ENCODE peak calls at places on chromosomes 4 and X, in six cellular contexts. One of them, this sample, is unnamed.

GRCh38 chrX:81414630-81415029 is 212.7 kb downstream of the SH3BGRL start:
- DNase-seq in activated naive CD8-positive, alpha-beta T cell treated with anti-CD3 and anti-CD28 coated beads, Interleukin-2, amount 50 U/mL, for 24 hours: no peak
- DNase-seq in B cell: no peak
- DNase-seq in CD4-positive, alpha-beta T cell: no peak
- DNase-seq in RKO: peak; percentile 39
- DNase-seq in neural progenitor cell: no peak
- DNase-seq in this sample: peak; percentile 11

GRCh38 chr4:111519683-111520082 is 625.6 kb upstream of the FAM241A start:
- DNase-seq in activated naive CD8-positive, alpha-beta T cell treated with anti-CD3 and anti-CD28 coated beads, Interleukin-2, amount 50 U/mL, for 24 hours: no peak
- DNase-seq in B cell: no peak
- DNase-seq in CD4-positive, alpha-beta T cell: no peak
- DNase-seq in RKO: no peak
- DNase-seq in neural progenitor cell: peak; percentile 15
- DNase-seq in this sample: no peak

GRCh38 chr4:168509786-168510185 is 12.9 kb downstream of the PALLD start:
- DNase-seq in activated naive CD8-positive, alpha-beta T cell treated with anti-CD3 and anti-CD28 coated beads, Interleukin-2, amount 50 U/mL, for 24 hours: peak; percentile 23
- DNase-seq in B cell: no peak
- DNase-seq in CD4-positive, alpha-beta T cell: no peak
- DNase-seq in RKO: no peak
- DNase-seq in neural progenitor cell: no peak
- DNase-seq in this sample: no peak

GRCh38 chrX:31268359-31268758 is 196.5 kb upstream of the FTHL17 start:
- DNase-seq in activated naive CD8-positive, alpha-beta T cell treated with anti-CD3 and anti-CD28 coated beads, Interleukin-2, amount 50 U/mL, for 24 hours: no peak
- DNase-seq in B cell: no peak
- DNase-seq in CD4-positive, alpha-beta T cell: no peak
- DNase-seq in RKO: no peak
- DNase-seq in neural progenitor cell: peak; percentile 22
- DNase-seq in this sample: no peak

GRCh38 chrX:78327370-78328048 is at the start of gene CYSLTR1:
- DNase-seq in activated naive CD8-positive, alpha-beta T cell treated with anti-CD3 and anti-CD28 coated beads, Interleukin-2, amount 50 U/mL, for 24 hours: no peak
- DNase-seq in B cell: peak; percentile 53
- DNase-seq in CD4-positive, alpha-beta T cell: no peak
- DNase-seq in RKO: no peak
- DNase-seq in neural progenitor cell: peak; percentile 1
- DNase-seq in this sample: no peak

GRCh38 chr4:163693211-163693610 is 198.7 kb downstream of the TMA16 start:
- DNase-seq in activated naive CD8-positive, alpha-beta T cell treated with anti-CD3 and anti-CD28 coated beads, Interleukin-2, amount 50 U/mL, for 24 hours: no peak
- DNase-seq in B cell: no peak
- DNase-seq in CD4-positive, alpha-beta T cell: no peak
- DNase-seq in RKO: no peak
- DNase-seq in neural progenitor cell: no peak
- DNase-seq in this sample: no peak

GRCh38 chrX:84865113-84865512 is 138.6 kb upstream of the APOOL start:
- DNase-seq in activated naive CD8-positive, alpha-beta T cell treated with anti-CD3 and anti-CD28 coated beads, Interleukin-2, amount 50 U/mL, for 24 hours: no peak
- DNase-seq in B cell: no peak
- DNase-seq in CD4-positive, alpha-beta T cell: no peak
- DNase-seq in RKO: no peak
- DNase-seq in neural progenitor cell: no peak
- DNase-seq in this sample: peak; percentile 66

GRCh38 chr4:1593458-1593857 is 90.7 kb downstream of the FAM53A start:
- DNase-seq in activated naive CD8-positive, alpha-beta T cell treated with anti-CD3 and anti-CD28 coated beads, Interleukin-2, amount 50 U/mL, for 24 hours: no peak
- DNase-seq in B cell: no peak
- DNase-seq in CD4-positive, alpha-beta T cell: no peak
- DNase-seq in RKO: no peak
- DNase-seq in neural progenitor cell: no peak
- DNase-seq in this sample: no peak

GRCh38 chr4:186643501-186644315 is 79.9 kb downstream of the FAT1 start:
- DNase-seq in activated naive CD8-positive, alpha-beta T cell treated with anti-CD3 and anti-CD28 coated beads, Interleukin-2, amount 50 U/mL, for 24 hours: no peak
- DNase-seq in B cell: no peak
- DNase-seq in CD4-positive, alpha-beta T cell: no peak
- DNase-seq in RKO: peak; percentile 64
- DNase-seq in neural progenitor cell: no peak
- DNase-seq in this sample: peak; percentile 70

GRCh38 chr4:151276787-151277557 is at the start of gene PRSS48:
- DNase-seq in activated naive CD8-positive, alpha-beta T cell treated with anti-CD3 and anti-CD28 coated beads, Interleukin-2, amount 50 U/mL, for 24 hours: peak; percentile 65
- DNase-seq in B cell: no peak
- DNase-seq in CD4-positive, alpha-beta T cell: peak; percentile 8
- DNase-seq in RKO: peak; percentile 14
- DNase-seq in neural progenitor cell: peak; percentile 84
- DNase-seq in this sample: peak; percentile 68

GRCh38 chr4:173524218-173525117 is 5.6 kb downstream of the HAND2 start:
- DNase-seq in activated naive CD8-positive, alpha-beta T cell treated with anti-CD3 and anti-CD28 coated beads, Interleukin-2, amount 50 U/mL, for 24 hours: no peak
- DNase-seq in B cell: no peak
- DNase-seq in CD4-positive, alpha-beta T cell: no peak
- DNase-seq in RKO: no peak
- DNase-seq in neural progenitor cell: no peak
- DNase-seq in this sample: no peak

GRCh38 chr4:94076498-94076897 is 131.2 kb upstream of the SMARCAD1 start:
- DNase-seq in activated naive CD8-positive, alpha-beta T cell treated with anti-CD3 and anti-CD28 coated beads, Interleukin-2, amount 50 U/mL, for 24 hours: no peak
- DNase-seq in B cell: no peak
- DNase-seq in CD4-positive, alpha-beta T cell: no peak
- DNase-seq in RKO: no peak
- DNase-seq in neural progenitor cell: no peak
- DNase-seq in this sample: peak; percentile 17

GRCh38 chr4:163748474-163748873 is 254.0 kb downstream of the TMA16 start:
- DNase-seq in activated naive CD8-positive, alpha-beta T cell treated with anti-CD3 and anti-CD28 coated beads, Interleukin-2, amount 50 U/mL, for 24 hours: no peak
- DNase-seq in B cell: no peak
- DNase-seq in CD4-positive, alpha-beta T cell: no peak
- DNase-seq in RKO: peak; percentile 34
- DNase-seq in neural progenitor cell: no peak
- DNase-seq in this sample: peak; percentile 8

GRCh38 chr4:76485450-76485849 is 50.4 kb downstream of the SHROOM3 start:
- DNase-seq in activated naive CD8-positive, alpha-beta T cell treated with anti-CD3 and anti-CD28 coated beads, Interleukin-2, amount 50 U/mL, for 24 hours: no peak
- DNase-seq in B cell: no peak
- DNase-seq in CD4-positive, alpha-beta T cell: no peak
- DNase-seq in RKO: no peak
- DNase-seq in neural progenitor cell: peak; percentile 40
- DNase-seq in this sample: peak; percentile 81

GRCh38 chr4:109408711-109409110 is 24.9 kb upstream of the SEC24B start:
- DNase-seq in activated naive CD8-positive, alpha-beta T cell treated with anti-CD3 and anti-CD28 coated beads, Interleukin-2, amount 50 U/mL, for 24 hours: no peak
- DNase-seq in B cell: no peak
- DNase-seq in CD4-positive, alpha-beta T cell: no peak
- DNase-seq in RKO: no peak
- DNase-seq in neural progenitor cell: no peak
- DNase-seq in this sample: no peak

GRCh38 chr4:8010618-8011017 is 71.0 kb upstream of the AFAP1 start:
- DNase-seq in activated naive CD8-positive, alpha-beta T cell treated with anti-CD3 and anti-CD28 coated beads, Interleukin-2, amount 50 U/mL, for 24 hours: no peak
- DNase-seq in B cell: no peak
- DNase-seq in CD4-positive, alpha-beta T cell: no peak
- DNase-seq in RKO: no peak
- DNase-seq in neural progenitor cell: peak; percentile 71
- DNase-seq in this sample: no peak

GRCh38 chrX:36218801-36219200 is 299.3 kb downstream of the CFAP47 start:
- DNase-seq in activated naive CD8-positive, alpha-beta T cell treated with anti-CD3 and anti-CD28 coated beads, Interleukin-2, amount 50 U/mL, for 24 hours: no peak
- DNase-seq in B cell: no peak
- DNase-seq in CD4-positive, alpha-beta T cell: no peak
- DNase-seq in RKO: no peak
- DNase-seq in neural progenitor cell: no peak
- DNase-seq in this sample: no peak

GRCh38 chr4:86338521-86338920 is 21.3 kb downstream of the MAPK10 start:
- DNase-seq in activated naive CD8-positive, alpha-beta T cell treated with anti-CD3 and anti-CD28 coated beads, Interleukin-2, amount 50 U/mL, for 24 hours: no peak
- DNase-seq in B cell: no peak
- DNase-seq in CD4-positive, alpha-beta T cell: no peak
- DNase-seq in RKO: no peak
- DNase-seq in neural progenitor cell: no peak
- DNase-seq in this sample: no peak

GRCh38 chr4:61468091-61468720 is 268.1 kb downstream of the ADGRL3 start:
- DNase-seq in activated naive CD8-positive, alpha-beta T cell treated with anti-CD3 and anti-CD28 coated beads, Interleukin-2, amount 50 U/mL, for 24 hours: no peak
- DNase-seq in B cell: no peak
- DNase-seq in CD4-positive, alpha-beta T cell: no peak
- DNase-seq in RKO: peak; percentile 78
- DNase-seq in neural progenitor cell: no peak
- DNase-seq in this sample: peak; percentile 79

GRCh38 chr4:107740381-107740780 is 20.3 kb upstream of the PAPSS1 start:
- DNase-seq in activated naive CD8-positive, alpha-beta T cell treated with anti-CD3 and anti-CD28 coated beads, Interleukin-2, amount 50 U/mL, for 24 hours: no peak
- DNase-seq in B cell: no peak
- DNase-seq in CD4-positive, alpha-beta T cell: no peak
- DNase-seq in RKO: no peak
- DNase-seq in neural progenitor cell: peak; percentile 24
- DNase-seq in this sample: peak; percentile 32

GRCh38 chrX:114611018-114611619 is 27.2 kb downstream of the HTR2C start:
- DNase-seq in activated naive CD8-positive, alpha-beta T cell treated with anti-CD3 and anti-CD28 coated beads, Interleukin-2, amount 50 U/mL, for 24 hours: peak; percentile 3
- DNase-seq in B cell: no peak
- DNase-seq in CD4-positive, alpha-beta T cell: no peak
- DNase-seq in RKO: peak; percentile 63
- DNase-seq in neural progenitor cell: peak; percentile 63
- DNase-seq in this sample: peak; percentile 76

GRCh38 chr4:37970702-37971101 is 10.5 kb downstream of the PTTG2 start:
- DNase-seq in activated naive CD8-positive, alpha-beta T cell treated with anti-CD3 and anti-CD28 coated beads, Interleukin-2, amount 50 U/mL, for 24 hours: peak; percentile 64
- DNase-seq in B cell: peak; percentile 76
- DNase-seq in CD4-positive, alpha-beta T cell: peak; percentile 40
- DNase-seq in RKO: peak; percentile 74
- DNase-seq in neural progenitor cell: no peak
- DNase-seq in this sample: peak; percentile 85

GRCh38 chr4:107780665-107781064 is 44.1 kb upstream of the SGMS2 start:
- DNase-seq in activated naive CD8-positive, alpha-beta T cell treated with anti-CD3 and anti-CD28 coated beads, Interleukin-2, amount 50 U/mL, for 24 hours: no peak
- DNase-seq in B cell: no peak
- DNase-seq in CD4-positive, alpha-beta T cell: no peak
- DNase-seq in RKO: peak; percentile 34
- DNase-seq in neural progenitor cell: peak; percentile 59
- DNase-seq in this sample: peak; percentile 14

GRCh38 chr4:159070742-159071141 is 32.1 kb upstream of the RAPGEF2 start:
- DNase-seq in activated naive CD8-positive, alpha-beta T cell treated with anti-CD3 and anti-CD28 coated beads, Interleukin-2, amount 50 U/mL, for 24 hours: no peak
- DNase-seq in B cell: no peak
- DNase-seq in CD4-positive, alpha-beta T cell: no peak
- DNase-seq in RKO: no peak
- DNase-seq in neural progenitor cell: no peak
- DNase-seq in this sample: no peak

GRCh38 chr4:174926958-174927357 is 8.8 kb downstream of the ADAM29 start:
- DNase-seq in activated naive CD8-positive, alpha-beta T cell treated with anti-CD3 and anti-CD28 coated beads, Interleukin-2, amount 50 U/mL, for 24 hours: no peak
- DNase-seq in B cell: no peak
- DNase-seq in CD4-positive, alpha-beta T cell: no peak
- DNase-seq in RKO: no peak
- DNase-seq in neural progenitor cell: no peak
- DNase-seq in this sample: no peak

GRCh38 chr4:145531193-145531592 is 49.5 kb downstream of the SMAD1 start:
- DNase-seq in activated naive CD8-positive, alpha-beta T cell treated with anti-CD3 and anti-CD28 coated beads, Interleukin-2, amount 50 U/mL, for 24 hours: no peak
- DNase-seq in B cell: no peak
- DNase-seq in CD4-positive, alpha-beta T cell: no peak
- DNase-seq in RKO: no peak
- DNase-seq in neural progenitor cell: no peak
- DNase-seq in this sample: no peak

GRCh38 chrX:35625714-35626113 is 172.4 kb upstream of the MAGEB16 start:
- DNase-seq in activated naive CD8-positive, alpha-beta T cell treated with anti-CD3 and anti-CD28 coated beads, Interleukin-2, amount 50 U/mL, for 24 hours: no peak
- DNase-seq in B cell: no peak
- DNase-seq in CD4-positive, alpha-beta T cell: no peak
- DNase-seq in RKO: no peak
- DNase-seq in neural progenitor cell: no peak
- DNase-seq in this sample: no peak

GRCh38 chr4:138235419-138235952 is 6.7 kb downstream of the SLC7A11 start:
- DNase-seq in activated naive CD8-positive, alpha-beta T cell treated with anti-CD3 and anti-CD28 coated beads, Interleukin-2, amount 50 U/mL, for 24 hours: no peak
- DNase-seq in B cell: no peak
- DNase-seq in CD4-positive, alpha-beta T cell: no peak
- DNase-seq in RKO: peak; percentile 87
- DNase-seq in neural progenitor cell: no peak
- DNase-seq in this sample: peak; percentile 60

GRCh38 chr4:73776363-73776762 is 36.0 kb downstream of the CXCL8 start:
- DNase-seq in activated naive CD8-positive, alpha-beta T cell treated with anti-CD3 and anti-CD28 coated beads, Interleukin-2, amount 50 U/mL, for 24 hours: no peak
- DNase-seq in B cell: no peak
- DNase-seq in CD4-positive, alpha-beta T cell: no peak
- DNase-seq in RKO: no peak
- DNase-seq in neural progenitor cell: no peak
- DNase-seq in this sample: peak; percentile 93

GRCh38 chrX:130025256-130025655 is 42.8 kb downstream of the BCORL1 start:
- DNase-seq in activated naive CD8-positive, alpha-beta T cell treated with anti-CD3 and anti-CD28 coated beads, Interleukin-2, amount 50 U/mL, for 24 hours: no peak
- DNase-seq in B cell: no peak
- DNase-seq in CD4-positive, alpha-beta T cell: no peak
- DNase-seq in RKO: no peak
- DNase-seq in neural progenitor cell: no peak
- DNase-seq in this sample: no peak

GRCh38 chrX:46582325-46582724 is 8.8 kb downstream of the CHST7 start:
- DNase-seq in activated naive CD8-positive, alpha-beta T cell treated with anti-CD3 and anti-CD28 coated beads, Interleukin-2, amount 50 U/mL, for 24 hours: no peak
- DNase-seq in B cell: no peak
- DNase-seq in CD4-positive, alpha-beta T cell: no peak
- DNase-seq in RKO: peak; percentile 26
- DNase-seq in neural progenitor cell: no peak
- DNase-seq in this sample: no peak

GRCh38 chrX:23908219-23909003 is 605 bp downstream of the CXorf58 start:
- DNase-seq in activated naive CD8-positive, alpha-beta T cell treated with anti-CD3 and anti-CD28 coated beads, Interleukin-2, amount 50 U/mL, for 24 hours: peak; percentile 8
- DNase-seq in B cell: no peak
- DNase-seq in CD4-positive, alpha-beta T cell: no peak
- DNase-seq in RKO: peak; percentile 12
- DNase-seq in neural progenitor cell: no peak
- DNase-seq in this sample: no peak

GRCh38 chrX:2901367-2902036 is 27.6 kb downstream of the ARSD start:
- DNase-seq in activated naive CD8-positive, alpha-beta T cell treated with anti-CD3 and anti-CD28 coated beads, Interleukin-2, amount 50 U/mL, for 24 hours: no peak
- DNase-seq in B cell: no peak
- DNase-seq in CD4-positive, alpha-beta T cell: no peak
- DNase-seq in RKO: no peak
- DNase-seq in neural progenitor cell: no peak
- DNase-seq in this sample: no peak

GRCh38 chr4:139524062-139524631 is 31.9 kb downstream of the SETD7 start:
- DNase-seq in activated naive CD8-positive, alpha-beta T cell treated with anti-CD3 and anti-CD28 coated beads, Interleukin-2, amount 50 U/mL, for 24 hours: no peak
- DNase-seq in B cell: no peak
- DNase-seq in CD4-positive, alpha-beta T cell: no peak
- DNase-seq in RKO: no peak
- DNase-seq in neural progenitor cell: peak; percentile 25
- DNase-seq in this sample: no peak

GRCh38 chr4:69322055-69322454 is 41.8 kb downstream of the UGT2B28 start:
- DNase-seq in activated naive CD8-positive, alpha-beta T cell treated with anti-CD3 and anti-CD28 coated beads, Interleukin-2, amount 50 U/mL, for 24 hours: no peak
- DNase-seq in B cell: no peak
- DNase-seq in CD4-positive, alpha-beta T cell: no peak
- DNase-seq in RKO: no peak
- DNase-seq in neural progenitor cell: no peak
- DNase-seq in this sample: no peak